ENCODE peak calls at places on chromosomes 13 and 19, in ten cellular contexts. D, K, Z, P, F, A, N, H, I and Y are unnamed samples.

GRCh38 chr13:94825507-94825906 is 113.2 kb upstream of the SOX21 start:
- DNase-seq in Z (no peak), A (peak; percentile 67), P (peak; percentile 25), H (no peak), F (no peak), N (peak; percentile 7), I (no peak), K (peak; percentile 86), D (no peak), Y (peak; percentile 22)

GRCh38 chr19:42281175-42282035 is 12.4 kb downstream of the CIC start:
- DNase-seq in H (peak; percentile 96), D (no peak), F (peak; percentile 41), N (no peak), Z (no peak), P (peak; percentile 47), I (no peak), A (peak; percentile 85), K (no peak), Y (no peak)

GRCh38 chr13:32911506-32911905 is 104.7 kb upstream of the KL start:
- DNase-seq in D (no peak), F (peak; percentile 57), H (no peak), N (peak; percentile 43), Z (peak; percentile 29), I (no peak), K (peak; percentile 15), P (no peak), A (no peak), Y (no peak)

GRCh38 chr13:94058821-94059360 is 420.6 kb downstream of the DCT start:
- DNase-seq in K (no peak), H (no peak), I (no peak), F (no peak), A (no peak), Z (no peak), N (no peak), P (no peak), D (no peak), Y (no peak)

GRCh38 chr19:55956431-55956830 is 8.8 kb downstream of the NLRP8 start:
- DNase-seq in I (no peak), P (no peak), N (no peak), F (no peak), A (no peak), K (no peak), D (no peak), Z (no peak), H (peak; percentile 49), Y (no peak)

GRCh38 chr19:39126593-39127187 is 1.1 kb downstream of the PAK4 start:
- DNase-seq in P (peak; percentile 84), A (no peak), N (no peak), K (no peak), I (no peak), Z (no peak), D (no peak), F (no peak), H (no peak), Y (no peak)

GRCh38 chr19:3606174-3606689 is 443 bp downstream of the TBXA2R start:
- DNase-seq in A (no peak), F (no peak), P (peak; percentile 80), K (no peak), N (peak; percentile 78), I (no peak), Z (no peak), D (no peak), H (no peak), Y (no peak)

GRCh38 chr19:43452517-43453045 is 12.8 kb downstream of the LYPD3 start:
- DNase-seq in D (no peak), F (no peak), K (no peak), N (no peak), Z (no peak), P (no peak), I (no peak), A (no peak), H (no peak), Y (no peak)

GRCh38 chr13:50846861-50847475 is 3.5 kb upstream of the DLEU7 start:
- DNase-seq in A (no peak), F (no peak), I (no peak), N (no peak), P (no peak), H (no peak), D (no peak), K (no peak), Z (peak; percentile 27), Y (no peak)

GRCh38 chr19:44164327-44164672 is 600 bp upstream of the ZNF226 start:
- DNase-seq in I (no peak), N (no peak), F (no peak), D (no peak), K (no peak), H (no peak), A (no peak), P (no peak), Z (no peak), Y (no peak)

GRCh38 chr13:110445183-110445582 is 116.3 kb downstream of the RAB20 start:
- DNase-seq in Z (peak; percentile 44), D (no peak), F (peak; percentile 77), K (no peak), H (peak; percentile 57), N (no peak), A (no peak), P (no peak), I (no peak), Y (no peak)

GRCh38 chr19:33296473-33297060 is 5.8 kb downstream of the CEBPA start:
- DNase-seq in Z (no peak), A (no peak), F (no peak), P (no peak), N (peak; percentile 65), K (no peak), D (no peak), H (no peak), I (no peak), Y (no peak)

GRCh38 chr13:42109957-42110356 is 61.5 kb downstream of the DGKH start:
- DNase-seq in K (no peak), Z (no peak), N (no peak), A (no peak), P (no peak), F (no peak), H (no peak), D (no peak), I (no peak), Y (no peak)

GRCh38 chr13:99501952-99502310 is 659 bp downstream of the TM9SF2 start:
- DNase-seq in A (no peak), N (no peak), H (peak; percentile 87), D (no peak), I (no peak), F (peak; percentile 31), P (peak; percentile 43), K (no peak), Z (no peak), Y (no peak)

GRCh38 chr13:110576736-110577476 is 15.4 kb upstream of the RAB20 start:
- DNase-seq in A (no peak), D (no peak), P (no peak), H (no peak), Z (no peak), I (no peak), N (no peak), F (no peak), K (no peak), Y (no peak)

GRCh38 chr13:31538067-31539042 is 201.0 kb upstream of the RXFP2 start:
- DNase-seq in Z (no peak), F (peak; percentile 45), I (no peak), A (no peak), K (no peak), H (no peak), P (peak; percentile 13), N (peak; percentile 34), D (no peak), Y (no peak)

GRCh38 chr19:41895745-41896580 is 13.0 kb downstream of the ARHGEF1 start:
- DNase-seq in I (no peak), P (no peak), D (no peak), F (no peak), N (no peak), A (no peak), K (no peak), H (no peak), Z (no peak), Y (no peak)

GRCh38 chr13:111043575-111043982 is 71.5 kb upstream of the ARHGEF7 start:
- DNase-seq in D (no peak), K (no peak), H (peak; percentile 90), A (peak; percentile 73), I (no peak), N (no peak), P (no peak), F (no peak), Z (no peak), Y (no peak)

GRCh38 chr13:26253787-26254582 is at the start of gene CDK8:
- DNase-seq in Z (peak; percentile 80), I (peak; percentile 59), H (peak; percentile 97), P (peak; percentile 92), F (peak; percentile 87), D (peak; percentile 62), A (peak; percentile 94), K (peak; percentile 38), N (peak; percentile 89), Y (peak; percentile 58)
- H3K4me3 ChIP-seq in Z (peak within 1 kb of the TSS; percentile 78), I (peak within 1 kb of the TSS; percentile 91), H (peak within 1 kb of the TSS; percentile 67), P (peak within 1 kb of the TSS; percentile 82), F (peak within 1 kb of the TSS; percentile 82), D (peak within 1 kb of the TSS; percentile 98), A (peak within 1 kb of the TSS; percentile 81), K (peak within 1 kb of the TSS; percentile 89), N (peak within 1 kb of the TSS; percentile 90), Y (peak within 1 kb of the TSS; percentile 89)

DNA sequence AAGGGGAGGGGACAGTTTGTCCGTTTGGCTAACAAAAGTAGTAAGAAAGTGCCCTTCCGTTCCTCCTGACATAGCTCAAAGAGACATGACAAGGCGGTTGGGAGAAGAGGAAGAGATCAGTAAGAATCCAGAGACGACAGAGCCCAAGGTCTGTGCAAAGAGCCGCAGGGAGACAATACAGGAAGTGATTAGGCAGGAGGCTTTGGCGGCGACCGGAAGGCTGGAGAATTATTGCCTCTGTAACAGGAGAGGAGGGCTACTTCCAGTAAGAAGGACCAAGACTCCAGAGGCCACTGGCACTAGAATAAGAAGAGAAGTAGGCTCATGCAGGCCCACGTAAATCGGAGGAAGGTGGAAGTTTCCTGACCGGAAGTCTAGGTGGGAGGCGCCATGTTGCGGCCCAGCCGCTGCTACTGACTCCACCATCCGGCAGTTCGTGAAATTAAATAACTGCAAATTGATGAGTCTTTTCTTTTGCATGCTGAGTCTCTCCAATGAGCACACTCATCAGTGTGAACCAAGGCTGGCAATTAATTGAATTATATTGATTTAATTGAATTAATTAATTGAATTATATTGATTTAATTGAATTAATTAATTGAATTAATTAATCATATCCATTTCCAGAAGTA is 9.9 kb downstream of the RFX2 start:
- DNase-seq in F (no peak), Z (no peak), P (no peak), D (no peak), N (no peak), H (no peak), A (no peak), I (no peak), K (no peak), Y (no peak)
- H3K4me3 ChIP-seq in F (no peak overlapping the region), Z (no peak overlapping the region), P (no peak overlapping the region), D (peak overlapping the region; percentile 11), N (no peak overlapping the region), H (no peak overlapping the region), A (no peak overlapping the region), I (no peak overlapping the region), K (no peak overlapping the region), Y (peak overlapping the region; percentile 45)

GRCh38 chr13:35761440-35762252 is 285.2 kb upstream of the MAB21L1 start:
- DNase-seq in Z (no peak), I (no peak), D (no peak), F (no peak), H (no peak), K (no peak), N (no peak), A (no peak), P (no peak), Y (no peak)
- H3K4me3 ChIP-seq in Z (no peak overlapping the region), I (no peak overlapping the region), D (no peak overlapping the region), F (no peak overlapping the region), H (no peak overlapping the region), K (no peak overlapping the region), N (no peak overlapping the region), A (no peak overlapping the region), P (no peak overlapping the region), Y (no peak overlapping the region)

GRCh38 chr13:107883561-107884175 is 331.7 kb downstream of the LIG4 start:
- DNase-seq in H (no peak), P (no peak), Z (no peak), N (no peak), A (no peak), F (peak; percentile 93), K (no peak), I (peak; percentile 48), D (no peak), Y (no peak)
- H3K4me3 ChIP-seq in H (no peak overlapping the region), P (no peak overlapping the region), Z (no peak overlapping the region), N (no peak overlapping the region), A (no peak overlapping the region), F (peak overlapping the region; percentile 26), K (no peak overlapping the region), I (no peak overlapping the region), D (no peak overlapping the region), Y (no peak overlapping the region)